ENCODE peak calls at places on chromosomes 13 and 19, in eight cellular contexts. Q is cardiac muscle cell, G is ascending aorta, N is IMR-90, B is HFFc6, I is type B pancreatic cell, T is adrenal gland, W is psoas muscle. J is an unnamed sample.

GRCh38 chr19:48992571-48993174 is 436 bp downstream of the GYS1 start:
- DNase-seq in W (no peak), T (no peak), Q (no peak), B (no peak), N (no peak), I (no peak), G (no peak), J (no peak)

GRCh38 chr19:4368128-4368820 is 24.9 kb downstream of the MPND start:
- DNase-seq in Q (no peak), B (no peak), N (peak), W (no peak), I (no peak), G (no peak), T (no peak), J (no peak)

GRCh38 chr13:109385161-109385560 is 401.2 kb downstream of the IRS2 start:
- DNase-seq in I (no peak), W (no peak), N (peak), G (no peak), T (no peak), Q (no peak), B (peak), J (peak)

GRCh38 chr19:42606660-42607351 is 12.1 kb upstream of the CEACAM8 start:
- DNase-seq in Q (peak), T (peak), G (no peak), I (no peak), B (peak), N (peak), W (peak), J (peak)

GRCh38 chr13:74316531-74316930 is 182.3 kb upstream of the KLF12 start:
- DNase-seq in T (no peak), G (no peak), W (no peak), B (no peak), N (peak), I (no peak), Q (no peak), J (no peak)

GRCh38 chr13:27353166-27353583 is 71.2 kb upstream of the GTF3A start:
- DNase-seq in N (peak), I (no peak), T (no peak), W (no peak), Q (no peak), B (no peak), G (no peak), J (peak)

GRCh38 chr19:42613666-42614065 is 18.9 kb upstream of the CEACAM8 start:
- DNase-seq in T (no peak), I (no peak), Q (no peak), G (no peak), W (no peak), N (no peak), B (no peak), J (no peak)

GRCh38 chr13:43573361-43573740 is 213.4 kb downstream of the ENOX1 start:
- DNase-seq in G (no peak), T (no peak), W (no peak), Q (no peak), B (peak), N (no peak), I (no peak), J (no peak)

DNA sequence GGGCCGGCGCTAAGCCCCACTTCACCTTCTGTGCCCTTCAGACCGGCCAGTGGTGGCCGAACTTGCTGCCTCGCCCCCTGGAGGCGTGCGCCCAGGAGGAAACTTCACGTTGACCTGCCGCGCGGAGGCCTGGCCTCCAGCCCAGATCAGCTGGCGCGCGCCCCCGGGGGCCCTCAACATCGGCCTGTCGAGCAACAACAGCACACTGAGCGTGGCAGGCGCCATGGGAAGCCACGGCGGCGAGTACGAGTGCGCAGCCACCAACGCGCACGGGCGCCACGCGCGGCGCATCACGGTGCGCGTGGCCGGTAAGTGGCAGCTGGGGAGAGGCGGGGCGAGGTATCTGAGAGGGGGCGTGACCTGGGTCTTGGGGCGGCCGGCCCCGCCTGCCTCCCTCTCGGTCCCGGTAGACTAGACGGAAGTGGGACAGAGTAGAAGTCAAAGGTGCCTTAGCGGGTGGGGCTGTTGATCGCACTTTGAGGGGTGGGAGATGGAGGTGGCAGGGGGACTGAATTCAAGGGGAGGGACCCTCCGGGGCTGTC is 5.6 kb downstream of the ICAM5 start:
- DNase-seq in G (no peak), B (no peak), T (no peak), W (no peak), N (no peak), I (no peak), Q (peak), J (peak)
- TF ChIP-seq CTCF in G (no peak), B (peak), T (no peak), W (no peak), N (no peak), I (no peak), Q (peak), J (peak)

DNA sequence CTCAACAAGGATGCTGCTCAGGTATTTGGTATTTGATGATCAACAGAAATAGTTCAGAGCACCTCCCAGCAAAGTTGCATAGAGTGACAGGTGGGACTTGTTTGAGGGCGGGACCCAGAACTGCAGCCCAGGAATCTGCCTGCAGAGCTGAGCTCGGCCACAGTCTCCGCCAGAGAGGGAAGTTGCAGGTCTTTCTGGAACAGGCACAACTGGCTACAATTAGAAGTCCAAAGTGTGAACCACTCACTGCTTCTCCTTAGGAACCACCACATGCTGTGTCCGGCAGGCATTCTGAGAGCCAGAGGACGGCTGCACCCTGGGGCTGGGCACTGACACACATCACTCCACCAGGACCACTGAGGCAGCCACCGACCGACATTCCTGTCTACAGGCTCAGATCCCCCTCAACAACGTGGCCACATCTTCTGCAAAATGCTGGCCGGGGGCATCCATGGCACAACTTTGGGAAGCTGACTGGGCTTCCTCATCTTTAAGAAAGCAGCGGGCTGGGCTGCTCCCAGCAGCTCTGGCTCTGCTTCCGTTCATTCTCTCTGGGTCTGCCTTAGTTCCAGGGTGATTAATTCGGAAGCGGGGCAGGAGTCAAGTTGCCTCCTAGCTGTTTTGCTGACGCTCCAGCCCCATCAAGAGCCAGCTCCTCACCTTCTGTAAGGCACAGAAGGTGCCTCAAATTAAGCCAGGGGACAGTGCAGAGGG is 918 bp downstream of the SLC15A1 start:
- DNase-seq in W (no peak), Q (peak), N (peak), T (no peak), G (no peak), I (no peak), B (peak), J (peak)
- TF ChIP-seq CTCF in W (no peak), Q (no peak), N (no peak), T (no peak), G (no peak), I (no peak), B (no peak), J (no peak)

GRCh38 chr19:41321204-41321599 is 11.2 kb downstream of the CCDC97 start:
- DNase-seq in W (no peak), G (no peak), Q (no peak), N (no peak), I (no peak), B (no peak), T (peak), J (no peak)

GRCh38 chr19:41322451-41322850 is 12.5 kb downstream of the CCDC97 start:
- DNase-seq in I (no peak), W (no peak), G (no peak), B (no peak), Q (no peak), N (no peak), T (peak), J (no peak)

GRCh38 chr19:41323023-41323422 is 13.1 kb downstream of the CCDC97 start:
- DNase-seq in T (peak), G (no peak), B (peak), Q (no peak), N (peak), I (no peak), W (peak), J (peak)

GRCh38 chr19:41320568-41320967 is 10.6 kb downstream of the CCDC97 start:
- DNase-seq in B (no peak), I (no peak), G (no peak), W (no peak), N (no peak), T (no peak), Q (no peak), J (no peak)

DNA sequence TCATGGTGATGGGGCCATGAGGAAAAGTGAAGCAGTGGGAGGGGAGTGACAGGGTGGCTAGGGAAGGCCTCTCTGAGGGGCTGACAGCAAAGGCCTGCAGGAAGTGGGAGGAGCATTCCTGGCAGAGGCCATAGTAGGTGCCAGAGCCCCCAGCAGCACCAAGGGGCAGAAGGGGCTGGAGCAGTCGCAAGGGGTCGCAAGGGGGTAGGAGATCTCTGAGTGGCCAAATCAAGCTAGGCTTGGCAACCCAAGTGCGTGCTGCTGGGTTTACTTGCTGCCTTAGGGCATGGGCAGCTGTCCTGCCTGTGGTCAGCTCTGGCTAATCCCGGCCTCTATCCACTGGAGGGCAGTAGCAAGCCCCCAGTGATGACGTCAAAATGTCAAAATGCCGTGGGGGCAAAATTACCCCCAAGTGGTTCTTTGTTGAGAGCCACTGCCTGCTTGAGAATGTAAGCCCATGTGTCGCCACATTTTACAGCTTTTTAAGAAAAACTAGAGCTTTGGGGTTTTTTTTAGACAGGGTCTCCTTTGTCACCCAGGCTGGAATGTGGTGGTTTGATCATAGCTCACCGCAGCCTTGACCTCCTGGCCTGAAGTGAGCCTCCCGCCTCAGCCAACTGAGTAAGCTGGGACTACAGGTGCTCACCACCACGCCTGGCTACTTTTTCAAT is 11.8 kb downstream of the CCDC97 start:
- DNase-seq in Q (peak), N (peak), B (peak), T (peak), G (no peak), I (no peak), W (peak), J (peak)
- TF ChIP-seq CTCF in Q (peak), N (peak), B (peak), T (peak), G (peak), I (peak), W (peak), J (peak)

GRCh38 chr13:49099513-49099877 is 120.6 kb upstream of the MLNR start:
- DNase-seq in I (no peak), T (no peak), Q (no peak), B (no peak), W (no peak), N (no peak), G (no peak), J (no peak)

GRCh38 chr13:49097374-49097773 is 121.7 kb downstream of the FNDC3A start:
- DNase-seq in T (no peak), Q (no peak), N (peak), G (no peak), I (no peak), B (peak), W (no peak), J (peak)

GRCh38 chr13:49098198-49098597 is 121.9 kb upstream of the MLNR start:
- DNase-seq in I (no peak), B (peak), G (no peak), T (peak), N (peak), Q (no peak), W (no peak), J (peak)

GRCh38 chr13:49100637-49101570 is 119.2 kb upstream of the MLNR start:
- DNase-seq in I (no peak), T (no peak), G (no peak), W (no peak), N (no peak), Q (no peak), B (no peak), J (no peak)

DNA sequence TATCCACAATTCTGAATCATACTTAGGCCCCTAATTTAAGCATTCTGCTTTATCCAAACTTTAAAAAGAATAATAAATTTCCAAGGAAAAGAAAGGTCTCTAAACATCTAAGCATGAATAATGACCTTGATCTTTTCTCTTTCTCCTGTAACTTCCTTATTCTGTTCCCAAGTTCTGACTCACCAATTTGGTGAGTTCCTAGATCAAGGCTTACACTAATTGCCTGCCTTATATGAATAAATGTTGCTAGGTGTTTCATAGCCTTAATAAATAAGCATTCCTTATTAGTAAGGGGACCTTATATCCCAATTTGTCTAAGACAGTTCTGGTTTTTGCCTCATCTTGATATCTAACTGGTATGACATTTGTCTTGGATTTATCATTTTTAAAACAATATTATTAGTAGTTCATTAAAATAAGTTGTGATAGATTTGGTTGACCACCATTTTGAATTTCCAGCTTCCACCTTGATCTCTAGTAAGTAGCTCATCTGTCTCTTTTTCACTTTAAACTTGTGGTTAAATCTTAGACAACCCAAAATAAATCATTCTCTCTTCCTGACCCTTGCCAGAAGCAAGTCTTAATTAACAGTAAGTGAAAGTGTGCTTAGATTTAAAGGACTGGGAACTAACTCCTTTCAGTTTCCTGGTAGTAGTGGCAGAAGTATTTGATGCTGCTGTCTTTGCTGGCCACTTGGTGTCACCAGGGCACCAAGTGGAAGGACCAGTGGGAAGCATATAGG is 121.2 kb upstream of the MLNR start:
- DNase-seq in B (peak), N (no peak), T (no peak), W (no peak), G (no peak), I (no peak), Q (no peak), J (no peak)
- TF ChIP-seq CTCF in B (peak), N (peak), T (peak), W (peak), G (peak), I (peak), Q (peak), J (peak)

GRCh38 chr19:36771275-36772231 is 1.1 kb downstream of the ZNF850 start:
- DNase-seq in I (no peak), B (peak), G (no peak), N (peak), T (peak), Q (peak), W (peak), J (peak)
- TF ChIP-seq CTCF in I (no peak), B (no peak), G (no peak), N (no peak), T (no peak), Q (no peak), W (no peak), J (no peak)

GRCh38 chr13:107680115-107680514 is 535.2 kb downstream of the LIG4 start:
- DNase-seq in Q (no peak), T (no peak), I (no peak), W (no peak), B (no peak), N (peak), G (no peak), J (no peak)
- TF ChIP-seq CTCF in Q (no peak), T (peak), I (no peak), W (no peak), B (no peak), N (no peak), G (no peak), J (no peak)